ENCODE peak calls at places on chromosomes 12 and 14, in five cellular contexts. A is pancreas; W is GM23248; U is left ventricle myocardium superior; I is activated naive CD8-positive, alpha-beta T cell treated with anti-CD3 and anti-CD28 coated beads, Interleukin-2, amount 50 U/mL, for 24 hours. Y is an unnamed sample.

GRCh38 chr12:107027304-107028053 is 40.5 kb upstream of the MTERF2 start:
- DNase-seq in A (no peak), W (peak), U (no peak), I (no peak), Y (peak)

GRCh38 chr14:39085933-39086332 is 17.1 kb downstream of the SEC23A start:
- DNase-seq in A (no peak), W (no peak), U (no peak), I (no peak), Y (peak)

GRCh38 chr12:47556631-47557030 is 149.2 kb downstream of the RPAP3 start:
- DNase-seq in A (no peak), W (no peak), U (no peak), I (no peak), Y (peak)

GRCh38 chr14:90454041-90455000 is 57.5 kb downstream of the CALM1 start:
- DNase-seq in A (peak), W (peak), U (peak), I (peak), Y (peak)

GRCh38 chr12:104858611-104859010 is 99.5 kb downstream of the SLC41A2 start:
- DNase-seq in A (no peak), W (no peak), U (no peak), I (no peak), Y (no peak)

GRCh38 chr12:127803545-127803944 is 463.4 kb upstream of the TMEM132C start:
- DNase-seq in A (no peak), W (peak), U (no peak), I (no peak), Y (peak)

GRCh38 chr14:31927348-31927826 is 149.7 kb upstream of the ARHGAP5 start:
- DNase-seq in A (no peak), W (peak), U (peak), I (no peak), Y (peak)

GRCh38 chr12:62523619-62524018 is 57.0 kb downstream of the MON2 start:
- DNase-seq in A (no peak), W (no peak), U (no peak), I (no peak), Y (no peak)

GRCh38 chr12:45369065-45369464 is 153.2 kb downstream of the ANO6 start:
- DNase-seq in A (no peak), W (peak), U (no peak), I (no peak), Y (peak)

GRCh38 chr12:59736786-59737185 is 141.0 kb downstream of the SLC16A7 start:
- DNase-seq in A (no peak), W (peak), U (no peak), I (no peak), Y (peak)

GRCh38 chr12:124496584-124496983 is 70.8 kb downstream of the NCOR2 start:
- DNase-seq in A (no peak), W (peak), U (no peak), I (no peak), Y (no peak)

GRCh38 chr12:125451408-125451807 is 386.2 kb downstream of the AACS start:
- DNase-seq in A (no peak), W (no peak), U (no peak), I (no peak), Y (no peak)

GRCh38 chr12:131132118-131132892 is 178.6 kb downstream of the ADGRD1 start:
- DNase-seq in A (no peak), W (peak), U (peak), I (peak), Y (peak)

GRCh38 chr14:36511981-36512584 is 7.9 kb downstream of the NKX2-1 start:
- DNase-seq in A (no peak), W (no peak), U (no peak), I (no peak), Y (no peak)

GRCh38 chr12:6745751-6746525 is 7.0 kb downstream of the MLF2 start:
- DNase-seq in A (no peak), W (peak), U (no peak), I (no peak), Y (peak)

GRCh38 chr14:29601559-29602109 is 326.0 kb downstream of the PRKD1 start:
- DNase-seq in A (no peak), W (peak), U (no peak), I (no peak), Y (no peak)

GRCh38 chr12:130838284-130838950 is 633 bp downstream of the STX2 start:
- DNase-seq in A (no peak), W (peak), U (peak), I (no peak), Y (peak)

GRCh38 chr14:71658261-71658860 is 273.9 kb upstream of the RGS6 start:
- DNase-seq in A (no peak), W (peak), U (no peak), I (no peak), Y (peak)

GRCh38 chr12:93380480-93381121 is 2.9 kb downstream of the NUDT4 start:
- DNase-seq in A (no peak), W (peak), U (no peak), I (no peak), Y (peak)

GRCh38 chr12:118017926-118018325 is 1.4 kb downstream of the RFC5 start:
- DNase-seq in A (no peak), W (no peak), U (no peak), I (no peak), Y (no peak)

GRCh38 chr12:72102150-72102549 is 163.5 kb downstream of the TPH2 start:
- DNase-seq in A (no peak), W (no peak), U (no peak), I (no peak), Y (no peak)

GRCh38 chr12:112163056-112163455 is 37.7 kb downstream of the TRAFD1 start:
- DNase-seq in A (peak), W (no peak), U (no peak), I (no peak), Y (no peak)

GRCh38 chr14:34538871-34539406 is 562 bp downstream of the EAPP start:
- DNase-seq in A (no peak), W (peak), U (no peak), I (no peak), Y (no peak)

GRCh38 chr12:57235012-57235727 is 5.7 kb downstream of the SHMT2 start:
- DNase-seq in A (peak), W (no peak), U (peak), I (no peak), Y (no peak)

GRCh38 chr14:45651906-45652305 is 398.9 kb upstream of the MIS18BP1 start:
- DNase-seq in A (no peak), W (no peak), U (no peak), I (no peak), Y (peak)

GRCh38 chr14:52589646-52590045 is 37.0 kb downstream of the GPR137C start:
- DNase-seq in A (no peak), W (no peak), U (no peak), I (no peak), Y (no peak)

GRCh38 chr12:33832900-33833299 is 189.4 kb upstream of the ALG10 start:
- DNase-seq in A (no peak), W (no peak), U (no peak), I (no peak), Y (no peak)

GRCh38 chr12:9273276-9273675 is 65.1 kb upstream of the PZP start:
- DNase-seq in A (no peak), W (peak), U (no peak), I (no peak), Y (peak)

GRCh38 chr14:63852271-63852816 is 460 bp upstream of the SYNE2 start:
- DNase-seq in A (no peak), W (peak), U (no peak), I (no peak), Y (peak)

GRCh38 chr12:21615441-21615840 is 10.8 kb upstream of the GYS2 start:
- DNase-seq in A (no peak), W (peak), U (no peak), I (no peak), Y (no peak)

GRCh38 chr14:61479746-61480502 is 158.5 kb downstream of the PRKCH start:
- DNase-seq in A (no peak), W (peak), U (no peak), I (no peak), Y (peak)

Y was measured in M059J.